ENCODE peak calls at places on chromosomes 6 and 20, in seven cellular contexts. E is pons; X is HT-29; M is memory B cell; O is coronary artery; V is CD4-positive, alpha-beta T cell; A is RWPE2. U is an unnamed sample.

GRCh38 chr20:63497946-63498935 is 642 bp downstream of the EEF1A2 start:
- DNase-seq in E (no peak), O (no peak), A (no peak), M (no peak), X (no peak), V (no peak), U (peak; percentile 92)

GRCh38 chr6:157110620-157111019 is 212.7 kb downstream of the TMEM242 start:
- DNase-seq in E (no peak), M (no peak), X (no peak), V (no peak), A (no peak), O (no peak), U (no peak)

GRCh38 chr6:11366183-11366933 is 133.9 kb upstream of the NEDD9 start:
- DNase-seq in M (no peak), V (peak; percentile 12), O (no peak), E (no peak), A (no peak), X (no peak), U (no peak)

GRCh38 chr20:24117386-24117785 is 128.8 kb upstream of the GGTLC1 start:
- DNase-seq in O (no peak), M (no peak), A (no peak), V (no peak), E (no peak), X (no peak), U (no peak)

GRCh38 chr6:38068854-38069253 is 249.3 kb downstream of the ZFAND3 start:
- DNase-seq in M (no peak), A (no peak), X (no peak), E (peak; percentile 67), O (no peak), V (no peak), U (no peak)

GRCh38 chr6:33838979-33839378 is 35.2 kb upstream of the MLN start:
- DNase-seq in A (no peak), O (no peak), X (no peak), M (no peak), E (no peak), V (no peak), U (no peak)

GRCh38 chr6:69164564-69165252 is 529.6 kb downstream of the ADGRB3 start:
- DNase-seq in V (no peak), A (no peak), O (no peak), X (peak; percentile 18), M (no peak), E (peak; percentile 23), U (peak; percentile 18)

GRCh38 chr20:25546048-25546447 is 39.3 kb downstream of the NINL start:
- DNase-seq in X (no peak), E (no peak), M (no peak), O (no peak), A (no peak), V (no peak), U (no peak)

GRCh38 chr6:131779304-131779703 is 28.5 kb upstream of the ENPP1 start:
- DNase-seq in O (no peak), X (no peak), A (no peak), M (no peak), E (no peak), V (no peak), U (no peak)

GRCh38 chr6:152096863-152097496 is 289.5 kb downstream of the ESR1 start:
- DNase-seq in X (no peak), V (no peak), M (no peak), E (no peak), O (no peak), A (no peak), U (no peak)

GRCh38 chr6:148316308-148316707 is 26.3 kb upstream of the SASH1 start:
- DNase-seq in E (peak; percentile 53), A (no peak), M (no peak), V (no peak), O (no peak), X (no peak), U (no peak)

GRCh38 chr20:20360464-20360863 is 7.4 kb upstream of the INSM1 start:
- DNase-seq in X (peak; percentile 78), V (peak; percentile 3), M (peak; percentile 17), O (no peak), E (peak; percentile 79), A (no peak), U (no peak)

GRCh38 chr6:78947962-78948361 is 80.6 kb downstream of the IRAK1BP1 start:
- DNase-seq in A (no peak), E (no peak), O (no peak), M (no peak), X (no peak), V (no peak), U (no peak)